ENCODE peak calls at places on chromosome 22, in six cellular contexts. One of them, this sample, is unnamed.

GRCh38 chr22:50260434-50260800 is 1.1 kb downstream of the MAPK12 start:
- DNase-seq in adrenal gland: no peak
- DNase-seq in stimulated activated CD4-positive, alpha-beta T cell treated with anti-CD3 and anti-CD28 coated beads, Interleukin-4, amount 100 ng/mL, for 4 hours: no peak
- DNase-seq in BE2C: no peak
- DNase-seq in mucosa of descending colon: no peak
- DNase-seq in head of caudate nucleus: no peak
- DNase-seq in this sample: no peak

GRCh38 chr22:44180706-44181032 is at the start of gene PARVG:
- DNase-seq in stimulated activated CD4-positive, alpha-beta T cell treated with anti-CD3 and anti-CD28 coated beads, Interleukin-4, amount 100 ng/mL, for 4 hours: no peak
- DNase-seq in head of caudate nucleus: no peak
- DNase-seq in mucosa of descending colon: no peak
- DNase-seq in adrenal gland: no peak
- DNase-seq in BE2C: no peak
- DNase-seq in this sample: no peak

GRCh38 chr22:30250713-30251267 is 4.2 kb upstream of the LIF start:
- DNase-seq in mucosa of descending colon: no peak
- DNase-seq in BE2C: no peak
- DNase-seq in stimulated activated CD4-positive, alpha-beta T cell treated with anti-CD3 and anti-CD28 coated beads, Interleukin-4, amount 100 ng/mL, for 4 hours: peak; percentile 34
- DNase-seq in head of caudate nucleus: no peak
- DNase-seq in adrenal gland: no peak
- DNase-seq in this sample: no peak

GRCh38 chr22:25564979-25565677 is 653 bp downstream of the GRK3 start:
- DNase-seq in stimulated activated CD4-positive, alpha-beta T cell treated with anti-CD3 and anti-CD28 coated beads, Interleukin-4, amount 100 ng/mL, for 4 hours: no peak
- DNase-seq in BE2C: peak; percentile 83
- DNase-seq in head of caudate nucleus: peak; percentile 6
- DNase-seq in mucosa of descending colon: peak; percentile 49
- DNase-seq in adrenal gland: peak; percentile 55
- DNase-seq in this sample: peak; percentile 40

GRCh38 chr22:21457023-21457787 is 10.0 kb upstream of the TMEM191C start:
- DNase-seq in adrenal gland: no peak
- DNase-seq in mucosa of descending colon: peak; percentile 20
- DNase-seq in BE2C: peak; percentile 9
- DNase-seq in head of caudate nucleus: no peak
- DNase-seq in stimulated activated CD4-positive, alpha-beta T cell treated with anti-CD3 and anti-CD28 coated beads, Interleukin-4, amount 100 ng/mL, for 4 hours: no peak
- DNase-seq in this sample: no peak

GRCh38 chr22:45051419-45051818 is 41.6 kb upstream of the PHF21B start:
- DNase-seq in stimulated activated CD4-positive, alpha-beta T cell treated with anti-CD3 and anti-CD28 coated beads, Interleukin-4, amount 100 ng/mL, for 4 hours: no peak
- DNase-seq in mucosa of descending colon: no peak
- DNase-seq in head of caudate nucleus: no peak
- DNase-seq in BE2C: no peak
- DNase-seq in adrenal gland: no peak
- DNase-seq in this sample: no peak

GRCh38 chr22:36197065-36197440 is 4.6 kb downstream of the APOL4 start:
- DNase-seq in stimulated activated CD4-positive, alpha-beta T cell treated with anti-CD3 and anti-CD28 coated beads, Interleukin-4, amount 100 ng/mL, for 4 hours: no peak
- DNase-seq in BE2C: peak; percentile 31
- DNase-seq in head of caudate nucleus: no peak
- DNase-seq in adrenal gland: peak; percentile 70
- DNase-seq in mucosa of descending colon: no peak
- DNase-seq in this sample: peak; percentile 74

GRCh38 chr22:44191036-44191454 is 10.3 kb downstream of the PARVG start:
- DNase-seq in head of caudate nucleus: no peak
- DNase-seq in stimulated activated CD4-positive, alpha-beta T cell treated with anti-CD3 and anti-CD28 coated beads, Interleukin-4, amount 100 ng/mL, for 4 hours: peak; percentile 7
- DNase-seq in adrenal gland: no peak
- DNase-seq in BE2C: no peak
- DNase-seq in mucosa of descending colon: no peak
- DNase-seq in this sample: no peak

GRCh38 chr22:26169312-26170111 is at the start of gene SEZ6L:
- DNase-seq in head of caudate nucleus: peak; percentile 36
- DNase-seq in BE2C: peak; percentile 84
- DNase-seq in mucosa of descending colon: no peak
- DNase-seq in adrenal gland: peak; percentile 56
- DNase-seq in stimulated activated CD4-positive, alpha-beta T cell treated with anti-CD3 and anti-CD28 coated beads, Interleukin-4, amount 100 ng/mL, for 4 hours: no peak
- DNase-seq in this sample: no peak

GRCh38 chr22:23388492-23389009 is 191.5 kb downstream of the IGLL1 start:
- DNase-seq in BE2C: no peak
- DNase-seq in head of caudate nucleus: no peak
- DNase-seq in mucosa of descending colon: no peak
- DNase-seq in stimulated activated CD4-positive, alpha-beta T cell treated with anti-CD3 and anti-CD28 coated beads, Interleukin-4, amount 100 ng/mL, for 4 hours: no peak
- DNase-seq in adrenal gland: no peak
- DNase-seq in this sample: no peak

GRCh38 chr22:37095113-37095512 is 14.4 kb downstream of the TMPRSS6 start:
- DNase-seq in mucosa of descending colon: no peak
- DNase-seq in stimulated activated CD4-positive, alpha-beta T cell treated with anti-CD3 and anti-CD28 coated beads, Interleukin-4, amount 100 ng/mL, for 4 hours: peak; percentile 83
- DNase-seq in head of caudate nucleus: no peak
- DNase-seq in adrenal gland: no peak
- DNase-seq in BE2C: no peak
- DNase-seq in this sample: no peak

GRCh38 chr22:24427500-24428164 is at the start of gene ADORA2A:
- DNase-seq in mucosa of descending colon: peak; percentile 71
- DNase-seq in stimulated activated CD4-positive, alpha-beta T cell treated with anti-CD3 and anti-CD28 coated beads, Interleukin-4, amount 100 ng/mL, for 4 hours: peak; percentile 92
- DNase-seq in head of caudate nucleus: peak; percentile 56
- DNase-seq in adrenal gland: no peak
- DNase-seq in BE2C: no peak
- DNase-seq in this sample: no peak

GRCh38 chr22:36725366-36726006 is 21.9 kb upstream of the CACNG2 start:
- DNase-seq in head of caudate nucleus: no peak
- DNase-seq in adrenal gland: peak; percentile 11
- DNase-seq in stimulated activated CD4-positive, alpha-beta T cell treated with anti-CD3 and anti-CD28 coated beads, Interleukin-4, amount 100 ng/mL, for 4 hours: no peak
- DNase-seq in mucosa of descending colon: no peak
- DNase-seq in BE2C: no peak
- DNase-seq in this sample: no peak

GRCh38 chr22:30187726-30188407 is 58.7 kb downstream of the LIF start:
- DNase-seq in stimulated activated CD4-positive, alpha-beta T cell treated with anti-CD3 and anti-CD28 coated beads, Interleukin-4, amount 100 ng/mL, for 4 hours: no peak
- DNase-seq in adrenal gland: no peak
- DNase-seq in mucosa of descending colon: no peak
- DNase-seq in head of caudate nucleus: no peak
- DNase-seq in BE2C: no peak
- DNase-seq in this sample: no peak

GRCh38 chr22:19873960-19874306 is 19.3 kb upstream of the GNB1L start:
- DNase-seq in stimulated activated CD4-positive, alpha-beta T cell treated with anti-CD3 and anti-CD28 coated beads, Interleukin-4, amount 100 ng/mL, for 4 hours: no peak
- DNase-seq in adrenal gland: peak; percentile 48
- DNase-seq in BE2C: no peak
- DNase-seq in head of caudate nucleus: no peak
- DNase-seq in mucosa of descending colon: peak; percentile 40
- DNase-seq in this sample: peak; percentile 49

GRCh38 chr22:31870890-31871289 is 73.4 kb upstream of the YWHAH start:
- DNase-seq in head of caudate nucleus: peak; percentile 71
- DNase-seq in stimulated activated CD4-positive, alpha-beta T cell treated with anti-CD3 and anti-CD28 coated beads, Interleukin-4, amount 100 ng/mL, for 4 hours: no peak
- DNase-seq in BE2C: no peak
- DNase-seq in mucosa of descending colon: no peak
- DNase-seq in adrenal gland: peak; percentile 63
- DNase-seq in this sample: no peak

GRCh38 chr22:17974703-17975372 is 49.5 kb downstream of the MICAL3 start:
- DNase-seq in BE2C: no peak
- DNase-seq in adrenal gland: no peak
- DNase-seq in mucosa of descending colon: no peak
- DNase-seq in head of caudate nucleus: no peak
- DNase-seq in stimulated activated CD4-positive, alpha-beta T cell treated with anti-CD3 and anti-CD28 coated beads, Interleukin-4, amount 100 ng/mL, for 4 hours: no peak
- DNase-seq in this sample: no peak

GRCh38 chr22:45934168-45934564 is 42.8 kb downstream of the WNT7B start:
- DNase-seq in mucosa of descending colon: no peak
- DNase-seq in head of caudate nucleus: no peak
- DNase-seq in adrenal gland: no peak
- DNase-seq in stimulated activated CD4-positive, alpha-beta T cell treated with anti-CD3 and anti-CD28 coated beads, Interleukin-4, amount 100 ng/mL, for 4 hours: no peak
- DNase-seq in BE2C: no peak
- DNase-seq in this sample: no peak

GRCh38 chr22:19713650-19714319 is 518 bp upstream of the SEPTIN5 start:
- DNase-seq in stimulated activated CD4-positive, alpha-beta T cell treated with anti-CD3 and anti-CD28 coated beads, Interleukin-4, amount 100 ng/mL, for 4 hours: no peak
- DNase-seq in adrenal gland: no peak
- DNase-seq in mucosa of descending colon: no peak
- DNase-seq in BE2C: no peak
- DNase-seq in head of caudate nucleus: no peak
- DNase-seq in this sample: no peak

GRCh38 chr22:28247667-28248363 is 328.8 kb upstream of the PITPNB start:
- DNase-seq in adrenal gland: no peak
- DNase-seq in head of caudate nucleus: no peak
- DNase-seq in mucosa of descending colon: no peak
- DNase-seq in stimulated activated CD4-positive, alpha-beta T cell treated with anti-CD3 and anti-CD28 coated beads, Interleukin-4, amount 100 ng/mL, for 4 hours: no peak
- DNase-seq in BE2C: no peak
- DNase-seq in this sample: no peak

GRCh38 chr22:25368271-25368670 is 148.8 kb downstream of the CRYBB2 start:
- DNase-seq in head of caudate nucleus: no peak
- DNase-seq in BE2C: peak; percentile 78
- DNase-seq in mucosa of descending colon: peak; percentile 80
- DNase-seq in adrenal gland: peak; percentile 77
- DNase-seq in stimulated activated CD4-positive, alpha-beta T cell treated with anti-CD3 and anti-CD28 coated beads, Interleukin-4, amount 100 ng/mL, for 4 hours: no peak
- DNase-seq in this sample: no peak

GRCh38 chr22:23688121-23688520 is 2.7 kb upstream of the RGL4 start:
- DNase-seq in head of caudate nucleus: no peak
- DNase-seq in BE2C: no peak
- DNase-seq in stimulated activated CD4-positive, alpha-beta T cell treated with anti-CD3 and anti-CD28 coated beads, Interleukin-4, amount 100 ng/mL, for 4 hours: no peak
- DNase-seq in mucosa of descending colon: no peak
- DNase-seq in adrenal gland: peak; percentile 37
- DNase-seq in this sample: no peak

GRCh38 chr22:16964366-16964765 is 43.7 kb downstream of the GAB4 start:
- DNase-seq in BE2C: no peak
- DNase-seq in adrenal gland: no peak
- DNase-seq in head of caudate nucleus: no peak
- DNase-seq in stimulated activated CD4-positive, alpha-beta T cell treated with anti-CD3 and anti-CD28 coated beads, Interleukin-4, amount 100 ng/mL, for 4 hours: no peak
- DNase-seq in mucosa of descending colon: no peak
- DNase-seq in this sample: no peak

GRCh38 chr22:37904572-37905533 is 1.2 kb upstream of the MICALL1 start:
- DNase-seq in head of caudate nucleus: no peak
- DNase-seq in adrenal gland: peak; percentile 64
- DNase-seq in BE2C: peak; percentile 80
- DNase-seq in mucosa of descending colon: peak; percentile 37
- DNase-seq in stimulated activated CD4-positive, alpha-beta T cell treated with anti-CD3 and anti-CD28 coated beads, Interleukin-4, amount 100 ng/mL, for 4 hours: peak; percentile 6
- DNase-seq in this sample: no peak

GRCh38 chr22:45150139-45150538 is 13.6 kb upstream of the NUP50 start:
- DNase-seq in stimulated activated CD4-positive, alpha-beta T cell treated with anti-CD3 and anti-CD28 coated beads, Interleukin-4, amount 100 ng/mL, for 4 hours: no peak
- DNase-seq in head of caudate nucleus: no peak
- DNase-seq in BE2C: no peak
- DNase-seq in adrenal gland: no peak
- DNase-seq in mucosa of descending colon: no peak
- DNase-seq in this sample: no peak

GRCh38 chr22:22779213-22779612 is 108.4 kb upstream of the IGLL5 start:
- DNase-seq in head of caudate nucleus: no peak
- DNase-seq in stimulated activated CD4-positive, alpha-beta T cell treated with anti-CD3 and anti-CD28 coated beads, Interleukin-4, amount 100 ng/mL, for 4 hours: no peak
- DNase-seq in BE2C: no peak
- DNase-seq in mucosa of descending colon: no peak
- DNase-seq in adrenal gland: no peak
- DNase-seq in this sample: no peak

GRCh38 chr22:33380789-33381530 is 322.8 kb upstream of the SYN3 start:
- DNase-seq in head of caudate nucleus: no peak
- DNase-seq in stimulated activated CD4-positive, alpha-beta T cell treated with anti-CD3 and anti-CD28 coated beads, Interleukin-4, amount 100 ng/mL, for 4 hours: no peak
- DNase-seq in BE2C: no peak
- DNase-seq in adrenal gland: no peak
- DNase-seq in mucosa of descending colon: no peak
- DNase-seq in this sample: no peak

GRCh38 chr22:48247829-48248228 is 1485.4 kb downstream of the TBC1D22A start:
- DNase-seq in mucosa of descending colon: no peak
- DNase-seq in adrenal gland: no peak
- DNase-seq in BE2C: no peak
- DNase-seq in head of caudate nucleus: no peak
- DNase-seq in stimulated activated CD4-positive, alpha-beta T cell treated with anti-CD3 and anti-CD28 coated beads, Interleukin-4, amount 100 ng/mL, for 4 hours: no peak
- DNase-seq in this sample: no peak

GRCh38 chr22:26751217-26751616 is 93.8 kb downstream of the MIAT start:
- DNase-seq in stimulated activated CD4-positive, alpha-beta T cell treated with anti-CD3 and anti-CD28 coated beads, Interleukin-4, amount 100 ng/mL, for 4 hours: no peak
- DNase-seq in head of caudate nucleus: peak; percentile 40
- DNase-seq in BE2C: no peak
- DNase-seq in mucosa of descending colon: no peak
- DNase-seq in adrenal gland: peak; percentile 62
- DNase-seq in this sample: no peak

GRCh38 chr22:21700822-21701221 is 34.8 kb downstream of the YPEL1 start:
- DNase-seq in head of caudate nucleus: no peak
- DNase-seq in BE2C: no peak
- DNase-seq in stimulated activated CD4-positive, alpha-beta T cell treated with anti-CD3 and anti-CD28 coated beads, Interleukin-4, amount 100 ng/mL, for 4 hours: no peak
- DNase-seq in mucosa of descending colon: no peak
- DNase-seq in adrenal gland: no peak
- DNase-seq in this sample: no peak

GRCh38 chr22:23938328-23939016 is 22.5 kb downstream of the GSTT2B start:
- DNase-seq in stimulated activated CD4-positive, alpha-beta T cell treated with anti-CD3 and anti-CD28 coated beads, Interleukin-4, amount 100 ng/mL, for 4 hours: no peak
- DNase-seq in mucosa of descending colon: no peak
- DNase-seq in adrenal gland: no peak
- DNase-seq in BE2C: no peak
- DNase-seq in head of caudate nucleus: no peak
- DNase-seq in this sample: no peak

This sample was measured in heart left ventricle.